ENCODE peak calls at places on chromosomes 13 and 19, in four cellular contexts. C, S, G and V are unnamed samples.

GRCh38 chr13:32443111-32443510 is 15.2 kb upstream of the N4BP2L1 start:
- DNase-seq in S (peak; percentile 2), G (no peak), C (peak; percentile 69), V (no peak)

GRCh38 chr19:6732803-6733337 is 4.5 kb downstream of the GPR108 start:
- DNase-seq in S (no peak), G (no peak), C (no peak), V (no peak)

GRCh38 chr13:63433546-63434150 is 2018.0 kb upstream of the PCDH20 start:
- DNase-seq in C (no peak), S (no peak), G (no peak), V (peak; percentile 8)

GRCh38 chr19:4472174-4472974 is at the start of gene HDGFL2:
- DNase-seq in C (no peak), S (no peak), G (peak; percentile 67), V (no peak)

GRCh38 chr13:22926176-22927007 is 254.4 kb upstream of the SGCG start:
- DNase-seq in S (no peak), G (peak; percentile 87), C (no peak), V (no peak)

GRCh38 chr13:93244141-93244917 is 17.7 kb downstream of the GPC6 start:
- DNase-seq in G (no peak), S (no peak), C (no peak), V (no peak)

GRCh38 chr19:5804516-5805464 is at the start of gene NRTN:
- DNase-seq in G (peak; percentile 86), S (no peak), C (no peak), V (no peak)

GRCh38 chr13:23941216-23941615 is 43.9 kb upstream of the C1QTNF9B start:
- DNase-seq in G (no peak), S (no peak), C (no peak), V (no peak)

GRCh38 chr13:32211788-32212187 is 103.4 kb downstream of the ZAR1L start:
- DNase-seq in C (no peak), G (no peak), S (no peak), V (no peak)

GRCh38 chr19:54587026-54587425 is 6.4 kb upstream of the LILRA1 start:
- DNase-seq in G (no peak), S (no peak), C (no peak), V (no peak)

GRCh38 chr19:6693681-6694080 is 23.7 kb upstream of the TNFSF14 start:
- DNase-seq in C (peak; percentile 36), S (no peak), G (peak; percentile 74), V (no peak)

GRCh38 chr19:13834308-13834790 is 39.1 kb downstream of the ZSWIM4 start:
- DNase-seq in S (no peak), C (no peak), G (no peak), V (no peak)

GRCh38 chr13:32201809-32202208 is 113.4 kb downstream of the ZAR1L start:
- DNase-seq in S (no peak), C (no peak), G (no peak), V (no peak)

GRCh38 chr19:33550741-33551140 is 29.1 kb upstream of the PEPD start:
- DNase-seq in G (no peak), S (no peak), C (no peak), V (no peak)

GRCh38 chr13:84137292-84137691 is 255.0 kb upstream of the SLITRK1 start:
- DNase-seq in S (no peak), G (no peak), C (no peak), V (no peak)

GRCh38 chr19:50383307-50383851 is 768 bp upstream of the POLD1 start:
- DNase-seq in C (no peak), G (no peak), S (no peak), V (no peak)

GRCh38 chr19:7679017-7679720 is 1.5 kb upstream of the TRAPPC5 start:
- DNase-seq in C (peak; percentile 36), S (no peak), G (peak; percentile 26), V (no peak)

GRCh38 chr19:11447347-11448262 is 12.2 kb downstream of the PRKCSH start:
- DNase-seq in S (no peak), G (peak; percentile 4), C (no peak), V (no peak)

GRCh38 chr19:51093066-51093465 is 10.4 kb upstream of the KLK14 start:
- DNase-seq in C (peak; percentile 11), S (no peak), G (no peak), V (no peak)

GRCh38 chr19:4516939-4517300 is 1.4 kb downstream of the PLIN4 start:
- DNase-seq in C (no peak), G (no peak), S (no peak), V (no peak)

GRCh38 chr13:40668335-40668734 is 1.9 kb upstream of the FOXO1 start:
- DNase-seq in C (peak; percentile 54), S (no peak), G (peak; percentile 55), V (no peak)

GRCh38 chr19:10363789-10364281 is 16.5 kb downstream of the TYK2 start:
- DNase-seq in S (no peak), G (no peak), C (no peak), V (no peak)

GRCh38 chr19:6393982-6394412 is 1.0 kb upstream of the GTF2F1 start:
- DNase-seq in G (no peak), C (no peak), S (no peak), V (no peak)

GRCh38 chr13:79194272-79194671 is 211.8 kb downstream of the RBM26 start:
- DNase-seq in C (no peak), G (no peak), S (no peak), V (no peak)

GRCh38 chr19:50522881-50523280 is 9.2 kb upstream of the ASPDH start:
- DNase-seq in C (no peak), S (no peak), G (no peak), V (no peak)

GRCh38 chr13:70964124-70964523 is 855.9 kb upstream of the KLHL1 start:
- DNase-seq in S (no peak), C (peak; percentile 38), G (no peak), V (no peak)

GRCh38 chr13:104898484-104898883 is 1637.0 kb downstream of the EFNB2 start:
- DNase-seq in C (no peak), S (no peak), G (no peak), V (no peak)
- TF ChIP-seq TCF7L2 in C (no peak), S (no peak), G (no peak), V (no peak)

GRCh38 chr13:26061947-26062346 is 10.1 kb upstream of the SHISA2 start:
- DNase-seq in S (no peak), C (no peak), G (no peak), V (no peak)
- H3K27ac ChIP-seq in S (no peak overlapping the region), C (no peak overlapping the region), G (no peak overlapping the region), V (no peak overlapping the region)

GRCh38 chr19:19371056-19371455 is 34.4 kb upstream of the GATAD2A start:
- DNase-seq in S (peak; percentile 69), G (no peak), C (no peak), V (no peak)

GRCh38 chr19:19366691-19367396 is 38.6 kb upstream of the GATAD2A start:
- DNase-seq in C (peak; percentile 92), S (peak; percentile 95), G (peak; percentile 79), V (no peak)

GRCh38 chr19:19368087-19368486 is 37.4 kb upstream of the GATAD2A start:
- DNase-seq in S (no peak), C (no peak), G (no peak), V (no peak)

DNA sequence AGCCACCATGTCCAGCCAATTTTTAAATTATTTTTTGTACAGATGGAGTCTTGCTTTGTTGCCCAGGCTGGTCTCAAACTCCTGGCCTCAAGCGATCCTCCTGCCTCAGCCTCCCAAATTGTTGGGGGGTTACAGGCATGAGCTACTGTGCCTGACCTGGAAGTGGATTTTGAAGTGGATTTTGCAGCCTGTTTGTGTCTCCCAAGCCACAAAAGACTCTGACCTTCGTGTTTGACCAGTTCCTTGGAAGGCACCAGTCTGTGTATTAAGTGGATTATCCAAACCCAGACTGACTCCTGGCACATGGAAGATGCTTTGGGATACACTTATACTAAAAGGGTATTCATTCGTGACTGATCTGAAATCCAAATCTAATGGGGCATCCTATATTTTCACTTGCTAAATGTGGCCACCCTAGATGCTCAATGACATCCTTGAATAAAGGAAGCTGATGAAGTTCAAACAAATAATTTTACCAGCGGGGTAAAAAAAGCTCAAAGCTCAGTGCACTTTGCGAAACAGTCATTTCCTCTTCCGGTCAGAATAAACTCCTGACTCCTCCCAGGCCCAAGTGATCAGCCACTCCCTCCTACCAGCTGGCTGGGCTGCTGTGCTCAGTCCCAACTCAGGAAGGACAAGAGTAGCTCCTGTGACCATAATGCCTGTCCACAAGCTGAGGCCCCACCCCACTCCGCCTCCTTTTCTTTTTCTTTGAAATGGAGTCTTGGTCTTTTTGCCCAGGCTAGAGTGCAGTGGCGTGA is 32.6 kb upstream of the GATAD2A start:
- DNase-seq in C (peak; percentile 90), G (peak; percentile 69), S (peak; percentile 50), V (no peak)
- TF ChIP-seq POLR2AphosphoS5 in C (peak; percentile 79), G (no peak), S (peak; percentile 54), V (no peak)

GRCh38 chr13:51068501-51068900 is 42.6 kb downstream of the C13orf42 start:
- DNase-seq in G (no peak), S (no peak), C (no peak), V (no peak)
- TF ChIP-seq TCF7L2 in G (no peak), S (no peak), C (no peak), V (no peak)

GRCh38 chr19:2428756-2429711 is 1.6 kb upstream of the TIMM13 start:
- DNase-seq in C (no peak), S (no peak), G (no peak), V (no peak)
- H3K27ac ChIP-seq in C (peak overlapping the region; percentile 98), S (peak overlapping the region; percentile 88), G (no peak overlapping the region), V (peak overlapping the region; percentile 85)

DNA sequence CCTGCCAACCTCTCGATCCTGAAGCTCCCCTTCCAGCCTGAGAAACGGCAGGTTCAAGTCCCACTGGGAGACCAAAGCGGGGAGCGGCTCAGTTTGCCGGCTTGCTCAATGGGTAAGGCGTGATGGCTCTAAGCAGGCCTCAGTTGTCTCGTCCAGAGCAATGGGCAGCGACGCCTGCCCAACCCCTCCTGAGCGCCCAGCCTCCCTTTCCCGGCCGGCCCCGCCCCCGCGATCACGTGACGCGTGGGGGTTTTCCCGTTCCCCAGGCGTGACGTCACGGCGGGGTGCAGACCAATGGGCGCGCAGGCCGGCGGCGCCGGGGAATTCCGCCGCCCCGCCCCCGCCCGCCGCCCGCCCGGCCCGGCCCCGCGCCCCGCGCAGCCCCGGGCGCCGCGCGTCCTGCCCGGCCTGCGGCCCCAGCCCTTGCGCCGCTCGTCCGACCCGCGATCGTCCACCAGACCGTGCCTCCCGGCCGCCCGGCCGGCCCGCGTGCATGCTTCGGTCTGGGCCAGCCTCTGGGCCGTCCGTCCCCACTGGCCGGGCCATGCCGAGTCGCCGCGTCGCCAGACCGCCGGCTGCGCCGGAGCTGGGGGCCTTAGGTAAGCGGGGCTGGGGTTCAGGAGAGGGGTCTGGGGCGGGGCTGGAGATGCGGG is at the start of gene RELB:
- DNase-seq in G (peak; percentile 98), S (peak; percentile 72), C (peak; percentile 73), V (no peak)
- TF ChIP-seq POLR2AphosphoS5 in G (no peak), S (peak; percentile 39), C (no peak), V (no peak)

GRCh38 chr19:17889609-17890214 is 18.0 kb downstream of the SLC5A5 start:
- DNase-seq in C (peak; percentile 32), G (peak; percentile 39), S (no peak), V (no peak)
- TF ChIP-seq TCF7L2 in C (no peak), G (no peak), S (no peak), V (no peak)

GRCh38 chr13:52851153-52851962 is 2.9 kb upstream of the PCDH8 start:
- DNase-seq in S (no peak), C (peak; percentile 7), G (no peak), V (no peak)
- H3K27ac ChIP-seq in S (no peak overlapping the region), C (no peak overlapping the region), G (no peak overlapping the region), V (no peak overlapping the region)